ENCODE peak calls at places on chromosomes 4 and X, in nine cellular contexts. G is ascending aorta, I is GM12878, N is thoracic aorta, H is K562, T is uterus, U is ovary, Q is stomach, B is pancreas. Z is an unnamed sample.

GRCh38 chrX:57104921-57105398 is 16.4 kb downstream of the SPIN2B start:
- DNase-seq in G (no peak), I (no peak), N (no peak), H (no peak), T (no peak), U (no peak), Q (no peak), B (no peak), Z (no peak)

GRCh38 chr4:82429728-82430192 is 502 bp downstream of the HNRNPDL start:
- DNase-seq in G (peak), I (no peak), N (no peak), H (no peak), T (no peak), U (no peak), Q (no peak), B (no peak), Z (peak)

GRCh38 chr4:82718067-82718935 is 80.3 kb downstream of the SCD5 start:
- DNase-seq in G (no peak), I (no peak), N (no peak), H (no peak), T (peak), U (peak), Q (no peak), B (no peak), Z (no peak)

GRCh38 chr4:88419874-88420273 is 37.0 kb upstream of the HERC5 start:
- DNase-seq in G (no peak), I (peak), N (no peak), H (no peak), T (no peak), U (no peak), Q (no peak), B (no peak), Z (no peak)

GRCh38 chr4:112411781-112412281 is 104.1 kb downstream of the NEUROG2 start:
- DNase-seq in G (no peak), I (no peak), N (no peak), H (no peak), T (no peak), U (peak), Q (no peak), B (no peak), Z (no peak)

GRCh38 chr4:15544196-15544730 is 74.6 kb downstream of the CC2D2A start:
- DNase-seq in G (no peak), I (no peak), N (no peak), H (no peak), T (no peak), U (no peak), Q (no peak), B (no peak), Z (no peak)

GRCh38 chr4:34105311-34105710 is 2139.0 kb downstream of the ARAP2 start:
- DNase-seq in G (no peak), I (no peak), N (no peak), H (no peak), T (no peak), U (no peak), Q (no peak), B (no peak), Z (no peak)

GRCh38 chr4:11507920-11508319 is 79.2 kb upstream of the HS3ST1 start:
- DNase-seq in G (no peak), I (no peak), N (no peak), H (no peak), T (no peak), U (no peak), Q (peak), B (no peak), Z (peak)

GRCh38 chr4:66465111-66465510 is 794.8 kb upstream of the EPHA5 start:
- DNase-seq in G (no peak), I (no peak), N (no peak), H (no peak), T (no peak), U (no peak), Q (no peak), B (no peak), Z (no peak)

GRCh38 chrX:85906399-85906798 is 141.0 kb downstream of the CHM start:
- DNase-seq in G (no peak), I (no peak), N (no peak), H (no peak), T (no peak), U (no peak), Q (no peak), B (no peak), Z (no peak)

GRCh38 chr4:137363496-137363895 is 168.8 kb downstream of the PCDH18 start:
- DNase-seq in G (no peak), I (no peak), N (no peak), H (no peak), T (no peak), U (no peak), Q (no peak), B (no peak), Z (no peak)

DNA sequence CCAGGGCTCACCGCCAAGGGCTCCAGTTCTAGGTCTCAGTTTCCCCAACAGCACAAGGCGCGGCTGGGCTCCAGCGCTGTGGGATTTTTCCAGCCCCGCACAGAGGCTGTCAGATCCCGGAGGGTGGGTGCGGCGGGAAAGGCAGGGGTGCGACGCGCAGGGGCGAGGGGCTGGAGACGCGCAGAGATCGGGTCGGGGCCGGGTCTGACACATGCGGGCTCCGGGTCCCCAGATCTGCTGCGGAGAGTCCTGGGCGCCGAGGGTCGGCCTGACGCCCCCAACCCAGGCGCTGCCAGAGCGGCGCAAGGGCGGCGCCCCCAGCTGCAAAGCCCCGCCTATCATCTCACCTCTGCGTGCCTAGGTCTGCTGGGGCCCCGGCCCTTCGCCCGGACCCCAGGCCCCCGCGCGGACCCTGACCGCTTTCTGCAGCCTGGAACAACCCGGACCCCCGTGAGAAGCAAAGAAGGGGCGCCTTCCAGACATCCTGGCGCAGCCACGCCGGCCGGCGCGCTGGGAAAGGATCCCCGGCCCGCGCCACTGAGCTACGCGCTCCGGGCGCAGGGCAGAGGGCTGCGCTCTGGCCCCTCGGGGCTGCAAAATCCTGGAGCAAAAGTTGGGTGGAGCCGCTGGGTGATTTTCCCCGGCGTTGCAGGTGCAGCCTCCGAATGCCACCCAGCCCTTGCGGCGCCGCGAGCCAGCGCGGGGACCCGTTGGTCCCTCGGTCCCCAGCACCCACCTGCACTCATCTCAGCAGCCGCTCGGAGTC is 486 bp downstream of the ABLIM2 start:
- DNase-seq in G (no peak), I (no peak), N (no peak), H (no peak), T (no peak), U (no peak), Q (no peak), B (no peak), Z (no peak)
- H3K27ac ChIP-seq in G (no peak), I (no peak), N (peak), H (no peak), T (no peak), U (no peak), Q (peak), B (no peak), Z (no peak)

DNA sequence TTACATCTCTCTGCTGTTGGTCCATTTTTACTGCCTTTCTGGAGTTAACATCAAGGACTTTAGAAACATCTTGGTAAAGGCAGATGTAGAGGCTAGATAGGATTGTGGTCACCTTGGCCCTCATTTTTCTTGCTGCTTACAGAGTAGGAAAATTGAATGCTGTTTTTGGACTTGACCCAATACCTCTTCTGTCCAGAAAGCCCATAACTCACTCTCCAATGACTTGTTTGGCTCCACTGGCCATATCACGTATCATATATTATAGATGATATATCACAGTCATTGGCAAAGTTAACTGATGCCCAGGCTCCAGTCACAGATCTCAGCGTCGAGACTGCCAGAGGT is 88.1 kb upstream of the PLAC1 start:
- DNase-seq in G (no peak), I (no peak), N (no peak), H (no peak), T (no peak), U (no peak), Q (no peak), B (no peak), Z (no peak)
- H3K4me3 ChIP-seq in G (no peak), I (no peak), N (no peak), H (no peak), T (no peak), U (no peak), Q (no peak), B (no peak), Z (no peak)

DNA sequence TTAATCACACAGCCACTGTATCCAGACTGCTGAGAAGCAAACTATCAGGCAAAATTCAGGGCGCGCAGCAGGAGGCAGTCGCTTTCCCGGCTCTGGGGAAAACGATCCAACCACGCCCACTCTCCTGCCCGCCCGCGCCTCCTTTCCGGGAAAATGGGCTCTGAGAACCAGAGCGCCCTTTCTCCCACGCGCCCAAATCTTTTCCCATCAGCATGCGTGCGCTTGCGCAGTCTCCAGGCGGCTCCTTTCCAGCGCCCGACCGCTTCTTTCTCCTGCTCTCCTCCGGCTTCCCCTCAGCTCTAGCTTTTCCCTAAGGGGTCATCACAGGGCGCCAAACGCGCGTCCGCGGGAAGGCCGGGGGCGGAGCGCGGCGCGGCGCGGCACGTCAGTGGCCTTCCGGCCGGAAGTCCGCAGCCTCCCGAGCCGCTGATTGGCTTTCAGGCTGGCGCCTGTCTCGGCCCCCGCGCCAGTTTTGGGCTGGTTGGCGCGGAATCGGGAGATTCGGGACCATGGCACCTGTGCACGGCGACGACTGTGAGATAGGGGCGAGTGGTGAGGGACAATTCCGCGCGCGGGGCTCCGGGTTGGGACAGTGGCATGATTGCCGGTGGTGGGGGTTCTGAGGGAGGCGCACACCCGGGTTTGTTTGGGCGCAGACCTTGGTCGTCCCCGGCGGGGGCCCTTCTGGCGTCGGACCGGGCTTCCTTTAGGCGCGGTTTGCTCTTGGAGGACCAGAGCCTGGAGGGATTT is at the start of gene POLA1:
- DNase-seq in G (peak), I (peak), N (peak), H (peak), T (peak), U (peak), Q (peak), B (peak), Z (peak)
- TF ChIP-seq CTCF in G (peak), I (peak), N (no peak), H (peak), T (peak), U (peak), Q (no peak), B (no peak), Z (no peak)

GRCh38 chr4:121693450-121693849 is 3.3 kb downstream of the ANXA5 start:
- DNase-seq in G (no peak), I (no peak), N (no peak), H (no peak), T (no peak), U (no peak), Q (no peak), B (no peak), Z (no peak)

GRCh38 chr4:121688696-121689095 is 8.1 kb downstream of the ANXA5 start:
- DNase-seq in G (no peak), I (no peak), N (no peak), H (no peak), T (no peak), U (no peak), Q (no peak), B (no peak), Z (no peak)

GRCh38 chr4:121692261-121692660 is 4.5 kb downstream of the ANXA5 start:
- DNase-seq in G (no peak), I (no peak), N (no peak), H (no peak), T (no peak), U (no peak), Q (no peak), B (no peak), Z (no peak)

GRCh38 chr4:121688261-121688660 is 8.5 kb downstream of the ANXA5 start:
- DNase-seq in G (no peak), I (no peak), N (no peak), H (no peak), T (no peak), U (no peak), Q (no peak), B (no peak), Z (no peak)

GRCh38 chr4:121690001-121690400 is 6.8 kb downstream of the ANXA5 start:
- DNase-seq in G (no peak), I (no peak), N (no peak), H (no peak), T (no peak), U (no peak), Q (no peak), B (no peak), Z (no peak)
- H3K27ac ChIP-seq in G (peak), I (no peak), N (peak), H (no peak), T (peak), U (no peak), Q (peak), B (no peak), Z (no peak)

DNA sequence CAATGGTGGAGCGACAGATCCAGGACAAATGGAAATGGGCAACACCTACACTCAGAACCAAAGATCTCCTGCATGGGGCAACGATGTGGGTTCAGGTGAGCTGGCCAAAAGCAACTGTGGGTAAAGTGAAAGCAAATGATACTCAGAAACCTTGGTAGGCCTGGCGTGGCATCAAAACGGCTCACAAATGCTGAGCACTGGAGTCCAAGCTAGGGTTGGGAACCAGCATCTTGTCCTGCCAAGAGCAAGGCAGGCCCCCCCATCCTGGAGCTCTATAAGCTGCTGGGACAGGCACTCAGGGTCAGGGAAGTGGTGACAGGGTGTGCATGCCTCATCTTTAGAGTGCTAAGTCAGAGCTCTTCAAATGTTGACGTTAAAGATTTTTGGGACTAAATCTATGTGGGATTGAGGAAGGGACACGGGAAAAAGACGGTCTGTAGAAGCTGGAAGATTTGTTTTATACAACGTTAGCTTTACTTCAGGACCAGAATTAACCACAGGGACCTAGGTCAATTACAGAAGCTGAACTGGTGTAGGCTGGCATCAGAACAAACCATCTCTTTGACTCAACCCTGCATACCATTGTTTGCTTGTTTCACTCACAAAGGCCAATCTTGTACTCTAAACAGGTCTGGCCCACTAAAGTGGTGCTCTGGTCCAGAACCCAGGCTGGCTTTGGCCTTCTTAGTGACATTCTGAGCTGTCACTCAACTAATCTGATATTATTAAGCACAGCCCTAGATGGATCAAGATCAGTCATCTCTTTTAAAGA is 10.7 kb downstream of the ATP8A1 start:
- DNase-seq in G (no peak), I (no peak), N (no peak), H (no peak), T (no peak), U (no peak), Q (no peak), B (no peak), Z (no peak)
- H3K4me3 ChIP-seq in G (no peak), I (peak), N (no peak), H (no peak), T (no peak), U (no peak), Q (no peak), B (no peak), Z (no peak)

GRCh38 chr4:173752610-173753009 is 222.6 kb upstream of the HAND2 start:
- DNase-seq in G (no peak), I (no peak), N (no peak), H (peak), T (no peak), U (no peak), Q (no peak), B (peak), Z (peak)
- TF ChIP-seq CTCF in G (peak), I (peak), N (peak), H (peak), T (no peak), U (no peak), Q (no peak), B (peak), Z (no peak)

GRCh38 chr4:158147151-158147550 is 25.7 kb downstream of the GASK1B start:
- DNase-seq in G (no peak), I (no peak), N (no peak), H (no peak), T (no peak), U (no peak), Q (no peak), B (no peak), Z (no peak)
- H3K27ac ChIP-seq in G (no peak), I (no peak), N (no peak), H (no peak), T (no peak), U (no peak), Q (no peak), B (no peak), Z (no peak)

GRCh38 chrX:49183701-49184281 is 2.4 kb downstream of the PRICKLE3 start:
- DNase-seq in G (no peak), I (no peak), N (no peak), H (no peak), T (no peak), U (peak), Q (no peak), B (no peak), Z (no peak)
- H3K4me3 ChIP-seq in G (peak), I (peak), N (peak), H (peak), T (no peak), U (no peak), Q (peak), B (no peak), Z (no peak)

Z was measured in colonic mucosa.